ENCODE peak calls at places on chromosome X, in five cellular contexts. One of them, this sample, is unnamed. For H3K36me3 and H3K4me1, the result is how much of the 10 kb centered on the place peaks cover.

GRCh38 chrX:30607155-30607554 is 29.6 kb upstream of the TASL start:
- DNase-seq in Peyer's patch: no peak
- DNase-seq in upper lobe of right lung: no peak
- DNase-seq in stomach: no peak
- DNase-seq in heart left ventricle: no peak
- DNase-seq in this sample: no peak

GRCh38 chrX:13257223-13258051 is 62.4 kb downstream of the ATXN3L start:
- DNase-seq in upper lobe of right lung: no peak
- DNase-seq in stomach: no peak
- DNase-seq in heart left ventricle: no peak
- DNase-seq in Peyer's patch: no peak
- DNase-seq in this sample: no peak

GRCh38 chrX:13759152-13759718 is 24.7 kb downstream of the OFD1 start:
- DNase-seq in Peyer's patch: no peak
- DNase-seq in upper lobe of right lung: no peak
- DNase-seq in heart left ventricle: no peak
- DNase-seq in stomach: no peak
- DNase-seq in this sample: no peak

GRCh38 chrX:13581554-13581953 is 12.2 kb downstream of the EGFL6 start:
- DNase-seq in Peyer's patch: no peak
- DNase-seq in upper lobe of right lung: no peak
- DNase-seq in stomach: no peak
- DNase-seq in heart left ventricle: no peak
- DNase-seq in this sample: no peak

GRCh38 chrX:136228808-136229207 is 22.4 kb downstream of the MAP7D3 start:
- DNase-seq in heart left ventricle: no peak
- DNase-seq in Peyer's patch: no peak
- DNase-seq in stomach: no peak
- DNase-seq in upper lobe of right lung: no peak
- DNase-seq in this sample: no peak

GRCh38 chrX:13151806-13152510 is 107.5 kb upstream of the FAM9C start:
- DNase-seq in heart left ventricle: peak
- DNase-seq in stomach: no peak
- DNase-seq in Peyer's patch: no peak
- DNase-seq in upper lobe of right lung: no peak
- DNase-seq in this sample: no peak

GRCh38 chrX:39841604-39842003 is 256.2 kb downstream of the BCOR start:
- DNase-seq in stomach: no peak
- DNase-seq in upper lobe of right lung: no peak
- DNase-seq in Peyer's patch: no peak
- DNase-seq in heart left ventricle: no peak
- DNase-seq in this sample: no peak

GRCh38 chrX:136525738-136526606 is 6.0 kb upstream of the VGLL1 start:
- DNase-seq in stomach: peak
- DNase-seq in upper lobe of right lung: no peak
- DNase-seq in heart left ventricle: peak
- DNase-seq in Peyer's patch: peak
- DNase-seq in this sample: no peak

GRCh38 chrX:20320461-20321159 is 53.9 kb upstream of the RPS6KA3 start:
- DNase-seq in heart left ventricle: no peak
- DNase-seq in stomach: no peak
- DNase-seq in upper lobe of right lung: no peak
- DNase-seq in Peyer's patch: peak
- DNase-seq in this sample: no peak

GRCh38 chrX:46707274-46707965 is 51.5 kb downstream of the SLC9A7 start:
- DNase-seq in stomach: no peak
- DNase-seq in Peyer's patch: no peak
- DNase-seq in heart left ventricle: no peak
- DNase-seq in upper lobe of right lung: no peak
- DNase-seq in this sample: no peak

GRCh38 chrX:97446298-97446882 is 562.7 kb downstream of the RPA4 start:
- DNase-seq in heart left ventricle: no peak
- DNase-seq in Peyer's patch: no peak
- DNase-seq in stomach: no peak
- DNase-seq in upper lobe of right lung: no peak
- DNase-seq in this sample: no peak

GRCh38 chrX:138775501-138775900 is 64.0 kb upstream of the FGF13 start:
- DNase-seq in stomach: no peak
- DNase-seq in upper lobe of right lung: no peak
- DNase-seq in heart left ventricle: no peak
- DNase-seq in Peyer's patch: no peak
- DNase-seq in this sample: no peak

GRCh38 chrX:133897593-133898163 is 87.7 kb downstream of the GPC3 start:
- DNase-seq in stomach: no peak
- DNase-seq in heart left ventricle: no peak
- DNase-seq in upper lobe of right lung: no peak
- DNase-seq in Peyer's patch: no peak
- DNase-seq in this sample: no peak

GRCh38 chrX:136768469-136769084 is 12.2 kb downstream of the ARHGEF6 start:
- DNase-seq in Peyer's patch: peak
- DNase-seq in stomach: no peak
- DNase-seq in heart left ventricle: peak
- DNase-seq in upper lobe of right lung: no peak
- DNase-seq in this sample: no peak

GRCh38 chrX:38891641-38892413 is 90.6 kb downstream of the MID1IP1 start:
- DNase-seq in Peyer's patch: no peak
- DNase-seq in upper lobe of right lung: no peak
- DNase-seq in stomach: no peak
- DNase-seq in heart left ventricle: no peak
- DNase-seq in this sample: no peak

GRCh38 chrX:24002792-24003191 is 24.2 kb downstream of the KLHL15 start:
- DNase-seq in stomach: no peak
- DNase-seq in Peyer's patch: no peak
- DNase-seq in heart left ventricle: no peak
- DNase-seq in upper lobe of right lung: no peak
- DNase-seq in this sample: no peak

GRCh38 chrX:39972340-39972739 is 125.4 kb downstream of the BCOR start:
- DNase-seq in Peyer's patch: no peak
- DNase-seq in stomach: no peak
- DNase-seq in heart left ventricle: no peak
- DNase-seq in upper lobe of right lung: no peak
- DNase-seq in this sample: no peak

GRCh38 chrX:130631011-130631410 is 229.2 kb downstream of the RBMX2 start:
- DNase-seq in heart left ventricle: no peak
- DNase-seq in upper lobe of right lung: no peak
- DNase-seq in stomach: no peak
- DNase-seq in Peyer's patch: no peak
- DNase-seq in this sample: no peak

GRCh38 chrX:427812-428725 is 41.4 kb upstream of the PPP2R3B start:
- DNase-seq in heart left ventricle: no peak
- DNase-seq in stomach: no peak
- DNase-seq in upper lobe of right lung: no peak
- DNase-seq in Peyer's patch: no peak
- DNase-seq in this sample: no peak

GRCh38 chrX:30939928-30940327 is 50.9 kb upstream of the TAB3 start:
- DNase-seq in stomach: no peak
- DNase-seq in heart left ventricle: no peak
- DNase-seq in upper lobe of right lung: no peak
- DNase-seq in Peyer's patch: no peak
- DNase-seq in this sample: no peak

GRCh38 chrX:49117597-49117996 is 5.9 kb downstream of the GPKOW start:
- DNase-seq in Peyer's patch: no peak
- DNase-seq in heart left ventricle: no peak
- DNase-seq in stomach: no peak
- DNase-seq in upper lobe of right lung: no peak
- DNase-seq in this sample: no peak

GRCh38 chrX:129980540-129981206 is 1.8 kb upstream of the BCORL1 start:
- DNase-seq in heart left ventricle: peak
- DNase-seq in upper lobe of right lung: peak
- DNase-seq in Peyer's patch: peak
- DNase-seq in stomach: peak
- DNase-seq in this sample: no peak

GRCh38 chrX:136476501-136476900 is 11.2 kb upstream of the BRS3 start:
- DNase-seq in upper lobe of right lung: no peak
- DNase-seq in stomach: no peak
- DNase-seq in Peyer's patch: no peak
- DNase-seq in heart left ventricle: no peak
- DNase-seq in this sample: no peak

GRCh38 chrX:45230410-45230809 is 29.7 kb upstream of the DIPK2B start:
- DNase-seq in upper lobe of right lung: no peak
- DNase-seq in stomach: no peak
- DNase-seq in heart left ventricle: no peak
- DNase-seq in Peyer's patch: no peak
- DNase-seq in this sample: no peak

GRCh38 chrX:45228126-45228525 is 27.4 kb upstream of the DIPK2B start:
- DNase-seq in stomach: no peak
- DNase-seq in Peyer's patch: no peak
- DNase-seq in heart left ventricle: no peak
- DNase-seq in upper lobe of right lung: no peak
- DNase-seq in this sample: no peak

GRCh38 chrX:45233541-45233940 is 32.9 kb upstream of the DIPK2B start:
- DNase-seq in Peyer's patch: no peak
- DNase-seq in heart left ventricle: no peak
- DNase-seq in upper lobe of right lung: no peak
- DNase-seq in stomach: no peak
- DNase-seq in this sample: no peak

GRCh38 chrX:45229348-45229747 is 28.7 kb upstream of the DIPK2B start:
- DNase-seq in stomach: no peak
- DNase-seq in upper lobe of right lung: no peak
- DNase-seq in heart left ventricle: no peak
- DNase-seq in Peyer's patch: no peak
- DNase-seq in this sample: no peak

DNA sequence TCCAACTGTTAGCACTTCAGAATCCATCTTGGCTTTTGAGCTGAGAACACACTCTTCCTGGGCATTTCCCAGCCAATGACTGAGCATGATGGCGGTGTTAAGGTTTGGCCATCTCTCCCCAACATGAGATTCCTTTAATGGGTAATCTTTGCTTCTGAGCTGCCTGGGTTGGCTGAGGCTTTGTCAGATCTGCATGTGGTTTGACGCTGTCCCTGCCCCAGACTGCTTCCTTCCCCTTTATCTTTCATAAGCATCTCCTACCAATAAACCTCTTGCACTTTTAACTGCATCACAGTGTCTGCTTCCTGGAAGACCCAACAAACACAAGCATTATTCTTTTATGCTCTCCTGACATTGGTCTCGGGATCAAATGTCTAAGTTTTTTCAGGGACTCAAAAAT is 31.5 kb upstream of the DIPK2B start:
- DNase-seq in heart left ventricle: no peak
- DNase-seq in Peyer's patch: no peak
- DNase-seq in stomach: no peak
- DNase-seq in upper lobe of right lung: no peak
- DNase-seq in this sample: no peak
- H3K36me3 ChIP-seq in heart left ventricle: under half
- H3K36me3 ChIP-seq in Peyer's patch: under half
- H3K36me3 ChIP-seq in stomach: under half
- H3K36me3 ChIP-seq in upper lobe of right lung: under half
- H3K36me3 ChIP-seq in this sample: under half

DNA sequence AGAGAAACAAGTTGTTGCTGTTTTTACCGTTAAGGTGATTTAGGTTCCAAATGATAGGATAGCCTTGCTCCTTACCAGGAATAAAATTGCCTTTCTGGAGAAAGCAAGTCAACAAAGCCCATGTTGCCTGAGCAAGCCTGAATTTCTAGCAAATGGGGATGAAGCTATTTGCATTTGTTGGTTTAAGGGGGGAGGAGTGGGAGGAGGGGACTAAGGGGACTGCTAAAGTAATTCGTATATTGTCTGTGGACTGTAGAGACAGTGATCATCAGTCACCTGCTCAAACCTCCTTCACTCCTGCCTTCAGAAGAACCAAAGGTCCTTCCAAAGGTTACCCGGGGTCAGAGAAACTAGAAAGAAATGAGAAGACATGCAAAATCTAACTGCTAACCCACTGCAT is 65.8 kb downstream of the SCML2 start:
- DNase-seq in stomach: no peak
- DNase-seq in heart left ventricle: no peak
- DNase-seq in Peyer's patch: no peak
- DNase-seq in upper lobe of right lung: no peak
- DNase-seq in this sample: no peak
- H3K4me3 ChIP-seq in stomach: no peak
- H3K4me3 ChIP-seq in heart left ventricle: no peak
- H3K4me3 ChIP-seq in Peyer's patch: no peak
- H3K4me3 ChIP-seq in upper lobe of right lung: no peak
- H3K4me3 ChIP-seq in this sample: no peak

GRCh38 chrX:154532690-154533089 is 14.0 kb downstream of the G6PD start:
- DNase-seq in heart left ventricle: no peak
- DNase-seq in upper lobe of right lung: no peak
- DNase-seq in stomach: no peak
- DNase-seq in Peyer's patch: no peak
- DNase-seq in this sample: no peak

GRCh38 chrX:154531626-154532025 is 15.0 kb downstream of the G6PD start:
- DNase-seq in heart left ventricle: no peak
- DNase-seq in upper lobe of right lung: no peak
- DNase-seq in stomach: no peak
- DNase-seq in Peyer's patch: no peak
- DNase-seq in this sample: no peak

GRCh38 chrX:154529206-154529612 is 13.2 kb upstream of the FAM3A start:
- DNase-seq in heart left ventricle: no peak
- DNase-seq in upper lobe of right lung: no peak
- DNase-seq in Peyer's patch: no peak
- DNase-seq in stomach: no peak
- DNase-seq in this sample: no peak

GRCh38 chrX:154526901-154527675 is 11.1 kb upstream of the FAM3A start:
- DNase-seq in upper lobe of right lung: peak
- DNase-seq in heart left ventricle: peak
- DNase-seq in Peyer's patch: peak
- DNase-seq in stomach: peak
- DNase-seq in this sample: no peak

DNA sequence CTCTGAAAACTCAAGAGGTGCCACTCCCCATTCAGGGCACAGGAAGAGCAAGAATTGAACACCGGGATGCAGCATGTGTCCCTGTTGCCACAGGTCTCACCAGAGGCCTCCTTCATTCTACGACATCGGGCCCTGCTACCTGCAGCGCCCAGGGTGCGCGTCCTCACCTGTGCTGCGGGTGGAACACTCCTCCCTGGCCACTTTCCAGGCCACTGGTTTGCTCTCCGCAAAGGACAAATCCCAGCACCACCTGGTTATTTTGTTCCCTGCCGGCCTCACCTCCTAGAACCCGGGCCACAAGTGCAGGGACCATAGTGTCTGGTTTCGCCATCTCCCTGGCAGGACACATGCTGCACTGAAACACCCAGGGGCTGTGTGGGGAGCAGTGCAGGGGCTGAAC is 14.3 kb upstream of the FAM3A start:
- DNase-seq in Peyer's patch: no peak
- DNase-seq in stomach: no peak
- DNase-seq in heart left ventricle: no peak
- DNase-seq in upper lobe of right lung: no peak
- DNase-seq in this sample: no peak
- H3K4me1 ChIP-seq in Peyer's patch: under half
- H3K4me1 ChIP-seq in stomach: under half
- H3K4me1 ChIP-seq in heart left ventricle: under half
- H3K4me1 ChIP-seq in upper lobe of right lung: under half
- H3K4me1 ChIP-seq in this sample: under half

GRCh38 chrX:18448416-18448815 is 23.0 kb downstream of the CDKL5 start:
- DNase-seq in Peyer's patch: no peak
- DNase-seq in stomach: no peak
- DNase-seq in heart left ventricle: no peak
- DNase-seq in upper lobe of right lung: no peak
- DNase-seq in this sample: no peak

DNA sequence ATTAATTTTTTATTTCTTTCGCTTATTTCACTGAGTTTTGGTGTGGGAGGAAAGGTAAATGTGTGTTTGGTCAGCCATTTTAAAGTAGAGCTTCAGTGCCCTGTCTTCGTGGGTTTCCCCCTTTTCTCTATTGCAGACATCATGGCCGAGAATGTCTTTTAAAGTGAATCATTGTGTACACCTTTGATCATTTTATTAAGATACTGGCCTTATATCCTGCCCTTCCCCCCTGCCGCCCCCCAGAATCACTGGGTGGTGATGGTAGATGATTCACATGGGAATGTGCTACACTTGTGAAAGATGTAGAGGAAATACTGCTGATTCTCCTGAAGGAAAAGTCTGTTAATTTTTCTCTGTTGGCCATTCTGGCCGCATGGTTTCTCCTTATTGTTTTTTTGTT is 23.9 kb downstream of the CDKL5 start:
- DNase-seq in heart left ventricle: no peak
- DNase-seq in upper lobe of right lung: no peak
- DNase-seq in Peyer's patch: no peak
- DNase-seq in stomach: no peak
- DNase-seq in this sample: no peak
- H3K36me3 ChIP-seq in heart left ventricle: under half
- H3K36me3 ChIP-seq in upper lobe of right lung: under half
- H3K36me3 ChIP-seq in Peyer's patch: under half
- H3K36me3 ChIP-seq in stomach: under half
- H3K36me3 ChIP-seq in this sample: under half